ENCODE peak calls at places on chromosomes 7 and 10, in six cellular contexts. One of them, this sample, is unnamed.

GRCh38 chr10:16965740-16966447 is 148.7 kb upstream of the RSU1 start:
- DNase-seq in mesendoderm: peak
- DNase-seq in IMR-90: peak
- DNase-seq in mesenchymal stem cell: peak
- DNase-seq in trophoblast cell: no peak
- DNase-seq in H1: peak
- DNase-seq in this sample: no peak

GRCh38 chr7:134900430-134900876 is 85.9 kb upstream of the AGBL3 start:
- DNase-seq in mesendoderm: no peak
- DNase-seq in IMR-90: no peak
- DNase-seq in mesenchymal stem cell: no peak
- DNase-seq in trophoblast cell: no peak
- DNase-seq in H1: no peak
- DNase-seq in this sample: no peak

GRCh38 chr10:63603709-63604445 is 82.7 kb downstream of the REEP3 start:
- DNase-seq in mesendoderm: no peak
- DNase-seq in IMR-90: peak
- DNase-seq in mesenchymal stem cell: peak
- DNase-seq in trophoblast cell: no peak
- DNase-seq in H1: no peak
- DNase-seq in this sample: no peak

GRCh38 chr7:151626422-151627115 is 106.9 kb upstream of the RHEB start:
- DNase-seq in mesendoderm: peak
- DNase-seq in IMR-90: no peak
- DNase-seq in mesenchymal stem cell: peak
- DNase-seq in trophoblast cell: no peak
- DNase-seq in H1: no peak
- DNase-seq in this sample: peak

GRCh38 chr7:102432476-102433318 is 678 bp upstream of the ORAI2 start:
- DNase-seq in mesendoderm: no peak
- DNase-seq in IMR-90: no peak
- DNase-seq in mesenchymal stem cell: no peak
- DNase-seq in trophoblast cell: no peak
- DNase-seq in H1: no peak
- DNase-seq in this sample: peak

GRCh38 chr10:100391163-100392002 is 44.4 kb downstream of the SCD start:
- DNase-seq in mesendoderm: no peak
- DNase-seq in IMR-90: no peak
- DNase-seq in mesenchymal stem cell: no peak
- DNase-seq in trophoblast cell: no peak
- DNase-seq in H1: no peak
- DNase-seq in this sample: no peak

GRCh38 chr10:57420881-57421280 is 846.8 kb downstream of the IPMK start:
- DNase-seq in mesendoderm: peak
- DNase-seq in IMR-90: no peak
- DNase-seq in mesenchymal stem cell: no peak
- DNase-seq in trophoblast cell: no peak
- DNase-seq in H1: no peak
- DNase-seq in this sample: no peak

GRCh38 chr10:75400163-75400768 is 1.3 kb downstream of the ZNF503 start:
- DNase-seq in mesendoderm: no peak
- DNase-seq in IMR-90: no peak
- DNase-seq in mesenchymal stem cell: peak
- DNase-seq in trophoblast cell: no peak
- DNase-seq in H1: no peak
- DNase-seq in this sample: no peak

GRCh38 chr7:140404565-140405080 is 765 bp downstream of the RAB19 start:
- DNase-seq in mesendoderm: no peak
- DNase-seq in IMR-90: no peak
- DNase-seq in mesenchymal stem cell: no peak
- DNase-seq in trophoblast cell: no peak
- DNase-seq in H1: no peak
- DNase-seq in this sample: no peak

GRCh38 chr7:70693690-70694356 is 438.1 kb upstream of the GALNT17 start:
- DNase-seq in mesendoderm: peak
- DNase-seq in IMR-90: peak
- DNase-seq in mesenchymal stem cell: peak
- DNase-seq in trophoblast cell: peak
- DNase-seq in H1: no peak
- DNase-seq in this sample: peak

GRCh38 chr7:107980671-107981190 is 22.2 kb downstream of the LAMB1 start:
- DNase-seq in mesendoderm: no peak
- DNase-seq in IMR-90: no peak
- DNase-seq in mesenchymal stem cell: no peak
- DNase-seq in trophoblast cell: peak
- DNase-seq in H1: no peak
- DNase-seq in this sample: no peak

GRCh38 chr7:106045592-106045991 is 66.5 kb downstream of the SYPL1 start:
- DNase-seq in mesendoderm: no peak
- DNase-seq in IMR-90: peak
- DNase-seq in mesenchymal stem cell: no peak
- DNase-seq in trophoblast cell: no peak
- DNase-seq in H1: no peak
- DNase-seq in this sample: no peak

GRCh38 chr7:138979226-138979979 is 1.8 kb downstream of the KIAA1549 start:
- DNase-seq in mesendoderm: peak
- DNase-seq in IMR-90: peak
- DNase-seq in mesenchymal stem cell: peak
- DNase-seq in trophoblast cell: no peak
- DNase-seq in H1: no peak
- DNase-seq in this sample: no peak

GRCh38 chr7:151415375-151416112 is 5.7 kb upstream of the WDR86 start:
- DNase-seq in mesendoderm: no peak
- DNase-seq in IMR-90: peak
- DNase-seq in mesenchymal stem cell: no peak
- DNase-seq in trophoblast cell: peak
- DNase-seq in H1: no peak
- DNase-seq in this sample: no peak

GRCh38 chr7:84073476-84073875 is 121.1 kb downstream of the SEMA3A start:
- DNase-seq in mesendoderm: peak
- DNase-seq in IMR-90: peak
- DNase-seq in mesenchymal stem cell: peak
- DNase-seq in trophoblast cell: peak
- DNase-seq in H1: no peak
- DNase-seq in this sample: no peak

GRCh38 chr10:75202321-75203096 is 8.1 kb upstream of the VDAC2 start:
- DNase-seq in mesendoderm: no peak
- DNase-seq in IMR-90: peak
- DNase-seq in mesenchymal stem cell: peak
- DNase-seq in trophoblast cell: no peak
- DNase-seq in H1: no peak
- DNase-seq in this sample: no peak

GRCh38 chr10:123007558-123008378 is 827 bp downstream of the IKZF5 start:
- DNase-seq in mesendoderm: peak
- DNase-seq in IMR-90: peak
- DNase-seq in mesenchymal stem cell: peak
- DNase-seq in trophoblast cell: peak
- DNase-seq in H1: no peak
- DNase-seq in this sample: peak

GRCh38 chr7:88429382-88429781 is 122.7 kb upstream of the STEAP4 start:
- DNase-seq in mesendoderm: no peak
- DNase-seq in IMR-90: no peak
- DNase-seq in mesenchymal stem cell: no peak
- DNase-seq in trophoblast cell: no peak
- DNase-seq in H1: no peak
- DNase-seq in this sample: no peak

GRCh38 chr7:8151161-8151560 is 110.8 kb downstream of the ICA1 start:
- DNase-seq in mesendoderm: no peak
- DNase-seq in IMR-90: no peak
- DNase-seq in mesenchymal stem cell: no peak
- DNase-seq in trophoblast cell: no peak
- DNase-seq in H1: no peak
- DNase-seq in this sample: no peak

GRCh38 chr7:84389242-84389641 is 194.7 kb upstream of the SEMA3A start:
- DNase-seq in mesendoderm: no peak
- DNase-seq in IMR-90: no peak
- DNase-seq in mesenchymal stem cell: no peak
- DNase-seq in trophoblast cell: no peak
- DNase-seq in H1: no peak
- DNase-seq in this sample: no peak

GRCh38 chr7:158563051-158563450 is 24.6 kb downstream of the PTPRN2 start:
- DNase-seq in mesendoderm: no peak
- DNase-seq in IMR-90: no peak
- DNase-seq in mesenchymal stem cell: no peak
- DNase-seq in trophoblast cell: no peak
- DNase-seq in H1: no peak
- DNase-seq in this sample: no peak
- H3K4me3 ChIP-seq in mesendoderm: no peak
- H3K4me3 ChIP-seq in IMR-90: no peak
- H3K4me3 ChIP-seq in mesenchymal stem cell: no peak
- H3K4me3 ChIP-seq in trophoblast cell: no peak
- H3K4me3 ChIP-seq in H1: no peak
- H3K4me3 ChIP-seq in this sample: no peak

DNA sequence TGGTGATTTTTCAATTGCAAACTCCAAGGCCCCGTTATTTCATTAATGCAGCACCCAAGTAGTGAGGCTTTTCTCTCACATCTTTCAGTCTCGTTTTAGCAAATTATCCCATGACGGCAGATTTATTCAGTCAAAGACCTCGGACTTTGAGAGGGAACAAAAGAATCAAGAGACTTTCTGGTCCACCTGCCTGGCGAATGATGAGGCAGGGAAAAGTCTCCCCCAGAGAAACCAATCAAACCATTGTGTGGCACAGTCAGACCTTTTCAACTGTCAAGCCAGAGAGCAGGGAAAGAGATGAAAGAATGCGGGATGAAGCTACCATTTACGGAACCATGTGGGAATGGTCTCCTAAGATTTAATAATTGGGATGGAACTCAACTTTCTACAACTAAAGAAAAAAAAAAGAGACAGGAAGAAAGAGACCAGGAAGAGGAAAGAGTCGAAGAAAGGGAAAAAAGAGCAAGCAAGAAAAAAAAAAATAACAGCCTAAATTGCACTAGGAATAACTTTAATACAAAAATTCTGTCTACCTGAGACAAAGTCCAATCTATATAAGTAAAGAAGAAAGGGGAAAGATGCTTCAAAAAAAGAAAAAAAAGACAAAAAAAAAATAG is 22.8 kb downstream of the GLI3 start:
- DNase-seq in mesendoderm: no peak
- DNase-seq in IMR-90: no peak
- DNase-seq in mesenchymal stem cell: no peak
- DNase-seq in trophoblast cell: no peak
- DNase-seq in H1: no peak
- DNase-seq in this sample: peak
- H2BK120ac ChIP-seq in mesendoderm: no peak
- H2BK120ac ChIP-seq in IMR-90: no peak
- H2BK120ac ChIP-seq in mesenchymal stem cell: no peak
- H2BK120ac ChIP-seq in trophoblast cell: no peak
- H2BK120ac ChIP-seq in H1: no peak
- H2BK120ac ChIP-seq in this sample: no peak

DNA sequence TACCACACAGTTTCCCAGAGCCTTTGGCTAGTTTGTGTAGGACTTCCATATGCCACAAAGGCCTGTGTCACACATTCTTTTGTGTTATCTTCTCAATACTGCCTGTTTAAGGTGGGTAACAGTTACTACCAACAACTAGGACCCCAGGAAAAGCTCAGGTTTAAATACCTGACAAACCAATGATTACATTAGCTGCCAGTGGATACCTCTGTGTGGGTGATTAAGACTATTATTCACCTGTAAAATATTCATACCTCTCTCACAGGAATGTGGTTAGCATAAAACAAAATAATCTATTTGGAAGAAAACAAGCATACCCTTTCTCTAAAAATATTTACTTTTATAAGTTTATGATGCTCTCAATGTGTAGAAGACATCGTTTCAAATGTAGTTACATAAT is 1007.7 kb downstream of the NRG3 start:
- DNase-seq in mesendoderm: no peak
- DNase-seq in IMR-90: no peak
- DNase-seq in mesenchymal stem cell: no peak
- DNase-seq in trophoblast cell: no peak
- DNase-seq in H1: no peak
- DNase-seq in this sample: no peak
- H3K4me3 ChIP-seq in mesendoderm: no peak
- H3K4me3 ChIP-seq in IMR-90: no peak
- H3K4me3 ChIP-seq in mesenchymal stem cell: no peak
- H3K4me3 ChIP-seq in trophoblast cell: no peak
- H3K4me3 ChIP-seq in H1: no peak
- H3K4me3 ChIP-seq in this sample: no peak

GRCh38 chr10:4676566-4676965 is 149.4 kb upstream of the AKR1E2 start:
- DNase-seq in mesendoderm: no peak
- DNase-seq in IMR-90: no peak
- DNase-seq in mesenchymal stem cell: no peak
- DNase-seq in trophoblast cell: no peak
- DNase-seq in H1: no peak
- DNase-seq in this sample: no peak
- H2BK120ac ChIP-seq in mesendoderm: no peak
- H2BK120ac ChIP-seq in IMR-90: peak
- H2BK120ac ChIP-seq in mesenchymal stem cell: peak
- H2BK120ac ChIP-seq in trophoblast cell: no peak
- H2BK120ac ChIP-seq in H1: no peak
- H2BK120ac ChIP-seq in this sample: no peak

GRCh38 chr7:90599038-90599437 is 2.9 kb downstream of the CDK14 start:
- DNase-seq in mesendoderm: no peak
- DNase-seq in IMR-90: peak
- DNase-seq in mesenchymal stem cell: peak
- DNase-seq in trophoblast cell: no peak
- DNase-seq in H1: no peak
- DNase-seq in this sample: no peak
- H3K4me3 ChIP-seq in mesendoderm: no peak
- H3K4me3 ChIP-seq in IMR-90: no peak
- H3K4me3 ChIP-seq in mesenchymal stem cell: no peak
- H3K4me3 ChIP-seq in trophoblast cell: no peak
- H3K4me3 ChIP-seq in H1: no peak
- H3K4me3 ChIP-seq in this sample: no peak